ENCODE peak calls at places on chromosome 9, in four cellular contexts. F, L, C and T are unnamed samples.
A peak's percentile ranks its signal among the peaks of the same experiment; 100 is the strongest.

GRCh38 chr9:110744753-110745522 is 76.3 kb downstream of the MUSK start:
- DNase-seq in F (no peak), L (no peak), C (no peak), T (no peak)

GRCh38 chr9:116482740-116483139 is 204.4 kb upstream of the TRIM32 start:
- DNase-seq in F (no peak), L (no peak), C (no peak), T (no peak)

GRCh38 chr9:100455470-100455869 is 17.5 kb upstream of the TMEFF1 start:
- DNase-seq in F (no peak), L (no peak), C (no peak), T (no peak)

GRCh38 chr9:111897831-111898144 is 1.2 kb downstream of the UGCG start:
- DNase-seq in F (no peak), L (peak; percentile 74), C (no peak), T (peak; percentile 25)

GRCh38 chr9:114138537-114138936 is 16.8 kb upstream of the COL27A1 start:
- DNase-seq in F (no peak), L (no peak), C (no peak), T (no peak)

GRCh38 chr9:101458955-101459631 is 23.5 kb upstream of the ALDOB start:
- DNase-seq in F (peak; percentile 70), L (no peak), C (no peak), T (peak; percentile 30)

GRCh38 chr9:77933019-77933418 is 98.6 kb downstream of the GNAQ start:
- DNase-seq in F (peak; percentile 47), L (no peak), C (no peak), T (no peak)

GRCh38 chr9:132548971-132549649 is 33.3 kb upstream of the BARHL1 start:
- DNase-seq in F (no peak), L (no peak), C (no peak), T (no peak)

GRCh38 chr9:12968093-12968492 is 193.3 kb downstream of the LURAP1L start:
- DNase-seq in F (peak; percentile 2), L (no peak), C (no peak), T (no peak)

GRCh38 chr9:26863074-26863473 is 29.5 kb downstream of the CAAP1 start:
- DNase-seq in F (no peak), L (no peak), C (no peak), T (no peak)

GRCh38 chr9:113464672-113465271 is 1.2 kb downstream of the RGS3 start:
- DNase-seq in F (no peak), L (no peak), C (no peak), T (no peak)

GRCh38 chr9:91361294-91362201 is at the start of gene AUH:
- DNase-seq in F (peak; percentile 91), L (peak; percentile 41), C (peak; percentile 55), T (peak; percentile 89)
- TF ChIP-seq SPI1 in F (no peak), L (no peak), C (no peak), T (no peak)

DNA sequence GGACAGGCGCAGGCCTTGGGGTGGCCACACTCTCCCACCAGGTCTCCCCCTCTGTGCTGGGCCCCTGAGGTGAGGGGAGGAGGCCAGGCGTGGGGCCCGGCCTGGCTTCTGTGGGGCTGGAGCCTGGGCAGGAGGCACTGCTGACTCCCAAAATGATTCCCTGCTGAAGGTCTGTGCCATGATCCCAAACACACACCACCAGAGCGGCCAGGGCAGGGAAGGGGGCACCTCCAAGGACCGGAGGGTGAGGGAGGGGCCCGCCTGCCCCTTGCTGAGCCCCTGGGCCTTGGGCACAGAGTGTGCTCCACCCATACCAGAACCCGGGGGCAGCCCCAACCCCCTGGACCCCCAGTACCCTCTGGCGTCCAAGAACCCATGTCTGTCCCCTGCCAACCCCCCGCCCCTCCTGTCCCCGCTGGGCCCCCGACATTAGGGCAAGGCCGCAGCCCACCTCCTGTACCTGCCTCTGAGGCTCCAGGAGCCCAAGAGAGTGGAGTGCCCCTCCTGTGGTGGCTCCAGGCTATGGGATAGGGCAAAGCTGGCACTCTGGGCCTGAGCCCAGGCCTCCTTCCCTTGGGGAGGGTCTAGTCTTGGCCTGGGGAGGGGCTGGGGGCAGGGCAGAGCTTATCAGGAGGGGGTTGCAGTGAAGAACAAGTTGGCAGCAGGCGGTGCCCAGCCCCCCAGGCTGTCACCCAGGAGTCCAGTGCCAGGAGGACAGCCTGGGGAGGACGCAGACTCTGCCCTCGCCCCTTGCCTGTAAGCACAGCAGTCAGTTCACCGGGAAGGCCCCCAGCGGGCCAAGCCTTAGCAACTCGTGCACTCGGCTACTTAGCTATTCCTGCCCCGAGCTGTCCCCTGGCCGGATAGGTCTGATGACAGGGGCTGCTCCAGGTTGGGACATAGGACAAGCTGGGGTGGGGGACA is 2.6 kb upstream of the EGFL7 start:
- DNase-seq in F (no peak), L (no peak), C (no peak), T (no peak)
- TF ChIP-seq SPI1 in F (no peak), L (no peak), C (no peak), T (no peak)

DNA sequence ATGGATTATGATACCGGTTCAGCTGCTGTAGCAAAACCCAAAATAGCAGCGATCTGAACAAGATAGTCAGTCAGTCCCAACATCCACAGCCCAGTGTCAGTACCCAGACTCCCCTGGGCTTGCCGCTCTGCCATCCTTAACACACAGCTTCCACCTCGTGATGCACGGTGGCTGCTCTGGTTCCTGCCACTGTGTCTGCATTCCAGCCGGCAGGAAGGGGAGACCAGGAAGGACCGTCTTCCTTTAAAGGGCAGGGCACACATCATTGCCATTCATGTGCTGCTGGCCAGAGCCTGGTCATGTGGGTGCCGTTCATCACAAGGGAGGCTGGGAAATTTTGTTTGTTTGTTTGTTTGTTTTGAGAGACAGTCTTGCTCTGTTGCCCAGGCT is 131.0 kb upstream of the IER5L start:
- DNase-seq in F (no peak), L (no peak), C (no peak), T (no peak)
- TF ChIP-seq SPI1 in F (no peak), L (no peak), C (no peak), T (no peak)

GRCh38 chr9:108081112-108081511 is 591.5 kb upstream of the KLF4 start:
- DNase-seq in F (no peak), L (no peak), C (no peak), T (no peak)

GRCh38 chr9:108083796-108084352 is 594.3 kb upstream of the KLF4 start:
- DNase-seq in F (no peak), L (no peak), C (peak; percentile 61), T (no peak)

GRCh38 chr9:108086624-108087023 is 597.1 kb upstream of the KLF4 start:
- DNase-seq in F (no peak), L (no peak), C (no peak), T (no peak)

GRCh38 chr9:108080285-108080684 is 590.7 kb upstream of the KLF4 start:
- DNase-seq in F (no peak), L (no peak), C (no peak), T (no peak)

GRCh38 chr9:108083160-108083559 is 593.6 kb upstream of the KLF4 start:
- DNase-seq in F (no peak), L (no peak), C (no peak), T (no peak)
- TF ChIP-seq SPI1 in F (no peak), L (no peak), C (no peak), T (no peak)

DNA sequence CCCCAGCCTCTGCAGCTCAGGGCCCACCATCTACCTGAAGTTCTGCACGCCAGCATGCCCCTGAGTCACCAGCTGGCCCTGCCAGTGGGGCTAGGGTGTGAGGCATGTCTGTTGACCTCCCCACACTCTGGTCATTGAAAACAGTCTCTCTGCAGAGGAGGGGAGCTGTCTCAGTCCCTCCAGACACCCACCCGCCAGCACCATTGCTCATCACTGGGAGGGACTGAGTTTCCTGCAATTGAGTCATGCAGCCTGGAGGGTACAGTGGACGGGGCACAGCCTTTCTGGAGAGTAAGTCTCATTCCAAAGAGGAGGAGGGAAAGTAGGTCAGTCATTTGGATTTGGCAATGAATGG is 16.8 kb upstream of the COL5A1 start:
- DNase-seq in F (no peak), L (no peak), C (no peak), T (no peak)
- TF ChIP-seq SPI1 in F (no peak), L (no peak), C (no peak), T (no peak)

DNA sequence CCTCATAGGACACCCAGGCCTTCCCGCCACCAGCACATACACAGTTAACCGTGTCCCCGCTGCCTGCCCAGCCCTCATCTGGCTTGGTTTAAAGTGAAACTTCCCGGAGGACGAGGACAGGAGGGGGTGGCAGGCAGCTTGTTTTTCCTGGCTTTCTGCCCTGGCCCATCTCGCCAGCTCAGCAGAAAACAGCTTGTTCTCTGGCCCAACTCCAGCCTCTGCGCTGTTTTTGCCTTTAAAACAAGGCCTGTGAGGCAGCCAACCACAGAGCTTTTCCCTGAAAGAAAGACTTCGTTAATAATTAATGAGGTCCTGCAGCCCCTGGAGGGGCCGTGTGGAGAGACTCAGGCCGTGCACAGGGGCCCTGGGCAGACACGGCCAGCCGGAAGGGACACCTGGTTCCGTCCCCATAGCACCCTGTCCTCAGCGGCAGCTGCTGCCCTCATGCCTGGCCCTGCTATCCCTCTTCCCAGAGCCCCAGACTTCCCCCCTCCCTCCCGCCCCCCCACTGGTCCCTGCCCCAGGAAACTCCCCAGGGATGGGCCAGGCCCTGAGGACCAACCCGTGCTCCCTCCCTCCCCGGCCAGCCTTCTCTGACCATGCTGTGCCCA is 108.7 kb downstream of the RXRA start:
- DNase-seq in F (no peak), L (no peak), C (no peak), T (no peak)
- TF ChIP-seq SPI1 in F (no peak), L (no peak), C (no peak), T (no peak)

GRCh38 chr9:4923580-4924544 is 61.2 kb upstream of the JAK2 start:
- DNase-seq in F (peak; percentile 79), L (no peak), C (no peak), T (peak; percentile 30)

GRCh38 chr9:4927701-4928100 is 57.4 kb upstream of the JAK2 start:
- DNase-seq in F (no peak), L (no peak), C (no peak), T (no peak)

GRCh38 chr9:4929917-4930316 is 55.2 kb upstream of the JAK2 start:
- DNase-seq in F (no peak), L (no peak), C (no peak), T (no peak)

GRCh38 chr9:4926239-4926638 is 58.8 kb upstream of the JAK2 start:
- DNase-seq in F (no peak), L (no peak), C (no peak), T (no peak)

DNA sequence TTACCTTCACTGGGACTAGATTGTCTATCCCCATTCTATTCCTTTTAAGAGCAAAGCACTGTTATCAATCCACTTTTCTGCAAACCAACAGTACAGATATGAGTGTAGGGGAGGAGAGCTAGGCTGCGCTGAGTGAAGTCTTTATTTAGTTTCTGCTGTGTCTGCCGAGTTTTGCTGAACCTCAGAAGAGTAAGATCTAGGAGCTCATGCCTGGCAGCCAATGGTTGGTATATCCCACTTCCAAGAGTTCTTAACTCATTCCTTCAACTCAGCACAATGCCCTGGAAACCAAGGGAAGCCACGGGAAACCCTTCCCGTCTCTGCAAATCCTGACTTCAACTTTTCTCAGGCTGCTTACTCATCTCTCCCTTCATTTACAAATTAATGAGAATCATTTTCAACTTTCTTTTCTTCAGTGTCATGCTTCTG is 58.0 kb upstream of the JAK2 start:
- DNase-seq in F (peak; percentile 71), L (no peak), C (no peak), T (no peak)
- TF ChIP-seq SPI1 in F (no peak), L (no peak), C (no peak), T (no peak)

GRCh38 chr9:33375238-33375840 is 27.0 kb downstream of the AQP7 start:
- DNase-seq in F (peak; percentile 47), L (no peak), C (no peak), T (no peak)
- TF ChIP-seq SPI1 in F (no peak), L (no peak), C (no peak), T (no peak)

DNA sequence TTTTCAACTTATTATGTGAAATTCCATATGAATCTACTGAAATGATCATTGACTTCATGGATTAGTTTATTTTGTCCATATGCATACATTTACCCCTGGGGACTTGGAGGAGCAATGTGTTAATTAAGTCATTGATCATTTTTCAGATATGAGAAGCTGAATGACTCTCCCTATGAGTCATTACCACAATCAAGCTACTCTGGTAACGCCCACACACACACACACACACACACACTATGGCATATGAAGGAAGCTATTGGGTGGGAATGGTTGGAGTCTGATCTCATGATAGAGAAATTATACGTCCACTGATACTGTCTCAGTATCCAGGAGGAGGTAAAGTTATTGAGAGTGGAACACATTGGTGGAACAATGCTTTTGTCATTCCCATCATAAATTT is 528.9 kb downstream of the AGTPBP1 start:
- DNase-seq in F (peak; percentile 0), L (no peak), C (no peak), T (no peak)
- TF ChIP-seq SPI1 in F (no peak), L (no peak), C (no peak), T (no peak)